ENCODE peak calls at places on chromosomes 11 and 22, in six cellular contexts. N is mammary epithelial cell; U is naive thymus-derived CD8-positive, alpha-beta T cell; Q is HFF-Myc; B is tibial nerve; T is SHP77. X is an unnamed sample.

GRCh38 chr11:35214181-35214770 is 75.3 kb downstream of the CD44 start:
- DNase-seq in U (no peak), N (no peak), T (no peak), Q (no peak), B (no peak), X (no peak)

GRCh38 chr22:19612866-19613572 is 88.8 kb upstream of the CLDN5 start:
- DNase-seq in T (no peak), Q (no peak), N (no peak), U (no peak), B (no peak), X (no peak)

GRCh38 chr11:28195449-28195848 is 87.3 kb downstream of the METTL15 start:
- DNase-seq in N (no peak), Q (no peak), U (no peak), B (no peak), T (no peak), X (no peak)

GRCh38 chr11:125275905-125276634 is 111.5 kb downstream of the PKNOX2 start:
- DNase-seq in N (peak), U (no peak), Q (no peak), T (peak), B (no peak), X (peak)

GRCh38 chr11:126733685-126734084 is 266.9 kb downstream of the KIRREL3 start:
- DNase-seq in T (no peak), N (no peak), U (no peak), B (no peak), Q (no peak), X (no peak)

GRCh38 chr11:69067200-69067599 is 18.5 kb downstream of the TPCN2 start:
- DNase-seq in N (no peak), Q (no peak), U (no peak), B (no peak), T (no peak), X (no peak)

GRCh38 chr11:7561562-7561961 is 47.8 kb downstream of the PPFIBP2 start:
- DNase-seq in B (no peak), T (no peak), U (no peak), N (no peak), Q (no peak), X (no peak)

GRCh38 chr22:27996529-27996925 is 77.5 kb upstream of the PITPNB start:
- DNase-seq in B (no peak), T (no peak), N (no peak), Q (no peak), U (no peak), X (no peak)

GRCh38 chr22:36129985-36130384 is 30.6 kb downstream of the APOL3 start:
- DNase-seq in Q (no peak), N (no peak), U (no peak), T (no peak), B (no peak), X (no peak)